ENCODE peak calls at places on chromosome 11, in five cellular contexts. One of them, this sample, is unnamed.
A peak's percentile ranks its signal among the peaks of the same experiment; 100 is the strongest.

GRCh38 chr11:12765428-12765827 is 91.2 kb downstream of the TEAD1 start:
- DNase-seq in type B pancreatic cell: no peak
- DNase-seq in GM20000: no peak
- DNase-seq in esophagus muscularis mucosa: no peak
- DNase-seq in H1: no peak
- DNase-seq in this sample: no peak

GRCh38 chr11:64352099-64353005 is 6.6 kb upstream of the RPS6KA4 start:
- DNase-seq in H1: no peak
- DNase-seq in esophagus muscularis mucosa: no peak
- DNase-seq in GM20000: no peak
- DNase-seq in type B pancreatic cell: no peak
- DNase-seq in this sample: no peak

GRCh38 chr11:19558189-19558986 is 154.2 kb upstream of the NAV2 start:
- DNase-seq in esophagus muscularis mucosa: no peak
- DNase-seq in H1: no peak
- DNase-seq in type B pancreatic cell: no peak
- DNase-seq in GM20000: no peak
- DNase-seq in this sample: no peak

GRCh38 chr11:624705-625635 is at the start of gene CDHR5:
- DNase-seq in type B pancreatic cell: no peak
- DNase-seq in H1: no peak
- DNase-seq in GM20000: no peak
- DNase-seq in esophagus muscularis mucosa: no peak
- DNase-seq in this sample: no peak

GRCh38 chr11:72771507-72771906 is 19.3 kb upstream of the ARAP1 start:
- DNase-seq in type B pancreatic cell: no peak
- DNase-seq in H1: no peak
- DNase-seq in GM20000: no peak
- DNase-seq in esophagus muscularis mucosa: no peak
- DNase-seq in this sample: no peak

GRCh38 chr11:117946196-117946841 is 17.1 kb upstream of the TMPRSS13 start:
- DNase-seq in type B pancreatic cell: no peak
- DNase-seq in H1: no peak
- DNase-seq in esophagus muscularis mucosa: no peak
- DNase-seq in GM20000: no peak
- DNase-seq in this sample: peak; percentile 60

GRCh38 chr11:129273944-129274343 is 81.8 kb upstream of the ARHGAP32 start:
- DNase-seq in H1: no peak
- DNase-seq in type B pancreatic cell: no peak
- DNase-seq in esophagus muscularis mucosa: no peak
- DNase-seq in GM20000: no peak
- DNase-seq in this sample: no peak

GRCh38 chr11:111352235-111352746 is 26.8 kb downstream of the POU2AF1 start:
- DNase-seq in H1: no peak
- DNase-seq in type B pancreatic cell: no peak
- DNase-seq in GM20000: no peak
- DNase-seq in esophagus muscularis mucosa: peak; percentile 34
- DNase-seq in this sample: no peak

GRCh38 chr11:118933486-118933885 is 7.8 kb upstream of the BCL9L start:
- DNase-seq in H1: no peak
- DNase-seq in GM20000: no peak
- DNase-seq in esophagus muscularis mucosa: no peak
- DNase-seq in type B pancreatic cell: no peak
- DNase-seq in this sample: no peak

GRCh38 chr11:12469451-12469850 is 92.1 kb downstream of the PARVA start:
- DNase-seq in GM20000: no peak
- DNase-seq in H1: no peak
- DNase-seq in esophagus muscularis mucosa: peak; percentile 79
- DNase-seq in type B pancreatic cell: no peak
- DNase-seq in this sample: no peak

GRCh38 chr11:3949132-3949531 is 93.7 kb downstream of the STIM1 start:
- DNase-seq in H1: no peak
- DNase-seq in GM20000: no peak
- DNase-seq in type B pancreatic cell: no peak
- DNase-seq in esophagus muscularis mucosa: no peak
- DNase-seq in this sample: no peak

GRCh38 chr11:71372693-71373657 is 75.2 kb downstream of the DHCR7 start:
- DNase-seq in H1: no peak
- DNase-seq in type B pancreatic cell: no peak
- DNase-seq in esophagus muscularis mucosa: no peak
- DNase-seq in GM20000: no peak
- DNase-seq in this sample: no peak

GRCh38 chr11:129853508-129854228 is 38.0 kb downstream of the TMEM45B start:
- DNase-seq in GM20000: no peak
- DNase-seq in H1: no peak
- DNase-seq in esophagus muscularis mucosa: no peak
- DNase-seq in type B pancreatic cell: no peak
- DNase-seq in this sample: no peak

GRCh38 chr11:68008381-68009337 is 1.5 kb upstream of the ALDH3B1 start:
- DNase-seq in GM20000: no peak
- DNase-seq in esophagus muscularis mucosa: no peak
- DNase-seq in type B pancreatic cell: no peak
- DNase-seq in H1: no peak
- DNase-seq in this sample: no peak

GRCh38 chr11:120706257-120706656 is 194.7 kb downstream of the GRIK4 start:
- DNase-seq in GM20000: no peak
- DNase-seq in esophagus muscularis mucosa: no peak
- DNase-seq in type B pancreatic cell: no peak
- DNase-seq in H1: no peak
- DNase-seq in this sample: no peak

GRCh38 chr11:118078972-118079411 is 2.1 kb downstream of the TMPRSS4 start:
- DNase-seq in esophagus muscularis mucosa: no peak
- DNase-seq in H1: no peak
- DNase-seq in type B pancreatic cell: no peak
- DNase-seq in GM20000: no peak
- DNase-seq in this sample: no peak

GRCh38 chr11:64238076-64238475 is 2.8 kb upstream of the FKBP2 start:
- DNase-seq in esophagus muscularis mucosa: no peak
- DNase-seq in type B pancreatic cell: no peak
- DNase-seq in H1: no peak
- DNase-seq in GM20000: no peak
- DNase-seq in this sample: no peak

GRCh38 chr11:83970061-83970671 is 684.0 kb upstream of the CCDC90B start:
- DNase-seq in type B pancreatic cell: no peak
- DNase-seq in GM20000: no peak
- DNase-seq in H1: no peak
- DNase-seq in esophagus muscularis mucosa: no peak
- DNase-seq in this sample: no peak

GRCh38 chr11:48093795-48094642 is 113.7 kb downstream of the PTPRJ start:
- DNase-seq in type B pancreatic cell: peak; percentile 6
- DNase-seq in esophagus muscularis mucosa: peak; percentile 68
- DNase-seq in H1: peak; percentile 8
- DNase-seq in GM20000: peak; percentile 34
- DNase-seq in this sample: peak; percentile 21

GRCh38 chr11:36214484-36214883 is 74.7 kb downstream of the COMMD9 start:
- DNase-seq in type B pancreatic cell: no peak
- DNase-seq in esophagus muscularis mucosa: no peak
- DNase-seq in GM20000: no peak
- DNase-seq in H1: no peak
- DNase-seq in this sample: no peak

GRCh38 chr11:117392979-117393378 is 65.3 kb downstream of the CEP164 start:
- DNase-seq in type B pancreatic cell: no peak
- DNase-seq in esophagus muscularis mucosa: no peak
- DNase-seq in H1: no peak
- DNase-seq in GM20000: no peak
- DNase-seq in this sample: no peak

GRCh38 chr11:45917286-45917622 is 423 bp downstream of the PEX16 start:
- DNase-seq in H1: no peak
- DNase-seq in type B pancreatic cell: no peak
- DNase-seq in GM20000: no peak
- DNase-seq in esophagus muscularis mucosa: no peak
- DNase-seq in this sample: no peak

GRCh38 chr11:118652681-118653181 is 26.7 kb downstream of the TREH start:
- DNase-seq in H1: no peak
- DNase-seq in GM20000: no peak
- DNase-seq in type B pancreatic cell: no peak
- DNase-seq in esophagus muscularis mucosa: no peak
- DNase-seq in this sample: no peak

GRCh38 chr11:2690596-2691354 is 9.0 kb downstream of the KCNQ1OT1 start:
- DNase-seq in GM20000: no peak
- DNase-seq in H1: no peak
- DNase-seq in esophagus muscularis mucosa: no peak
- DNase-seq in type B pancreatic cell: no peak
- DNase-seq in this sample: no peak

GRCh38 chr11:2693851-2694261 is 5.9 kb downstream of the KCNQ1OT1 start:
- DNase-seq in esophagus muscularis mucosa: no peak
- DNase-seq in H1: no peak
- DNase-seq in type B pancreatic cell: no peak
- DNase-seq in GM20000: no peak
- DNase-seq in this sample: no peak

GRCh38 chr11:2691355-2691761 is 8.4 kb downstream of the KCNQ1OT1 start:
- DNase-seq in type B pancreatic cell: no peak
- DNase-seq in esophagus muscularis mucosa: no peak
- DNase-seq in GM20000: no peak
- DNase-seq in H1: no peak
- DNase-seq in this sample: no peak

GRCh38 chr11:2693271-2693833 is 6.4 kb downstream of the KCNQ1OT1 start:
- DNase-seq in esophagus muscularis mucosa: no peak
- DNase-seq in type B pancreatic cell: no peak
- DNase-seq in H1: peak; percentile 91
- DNase-seq in GM20000: no peak
- DNase-seq in this sample: no peak

DNA sequence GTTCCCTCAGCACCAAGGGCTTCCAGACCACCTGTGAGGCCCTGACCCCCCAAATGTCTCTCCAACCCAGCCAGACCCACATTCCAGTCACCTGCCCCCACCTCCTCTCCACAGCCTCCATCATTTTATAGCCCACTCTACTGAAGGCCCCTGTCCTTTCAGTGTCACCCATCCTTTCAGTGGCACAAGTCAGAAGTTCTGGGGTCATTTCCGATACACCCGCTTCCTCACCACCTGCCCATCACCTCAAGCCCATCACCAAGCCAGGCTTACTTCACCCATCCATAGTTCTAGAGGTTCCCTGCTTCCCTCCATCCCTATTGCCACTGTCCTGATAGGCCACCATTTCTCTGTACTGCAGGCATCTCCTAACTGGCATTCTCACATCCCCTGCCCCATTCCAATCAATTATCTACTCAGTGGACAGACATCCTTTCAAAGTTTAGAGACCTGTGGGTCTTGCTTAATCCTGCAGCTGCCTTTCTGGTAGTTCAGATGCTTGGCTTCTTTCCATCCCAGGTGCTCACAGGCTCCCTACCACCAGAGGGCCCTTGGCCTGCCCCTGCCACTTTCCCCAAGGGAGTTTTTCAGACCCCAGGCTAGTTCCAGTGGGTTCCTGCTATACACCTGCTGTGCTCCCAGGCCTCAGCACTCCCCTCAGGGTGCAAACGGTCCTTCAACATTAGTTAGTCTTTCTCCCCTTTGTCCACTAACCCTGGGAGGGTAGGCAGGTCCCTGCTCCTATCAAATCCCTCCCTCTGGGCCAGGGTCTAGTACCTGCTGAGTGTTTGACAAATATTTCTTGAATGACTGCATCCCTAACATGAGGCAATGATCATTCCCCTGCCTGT is 7.6 kb downstream of the KCNQ1OT1 start:
- DNase-seq in esophagus muscularis mucosa: no peak
- DNase-seq in GM20000: no peak
- DNase-seq in H1: no peak
- DNase-seq in type B pancreatic cell: no peak
- DNase-seq in this sample: no peak
- TF ChIP-seq CTCF in esophagus muscularis mucosa: peak; percentile 45
- TF ChIP-seq CTCF in GM20000: peak; percentile 25
- TF ChIP-seq CTCF in H1: peak; percentile 67
- TF ChIP-seq CTCF in type B pancreatic cell: peak; percentile 62
- TF ChIP-seq CTCF in this sample: peak; percentile 18

DNA sequence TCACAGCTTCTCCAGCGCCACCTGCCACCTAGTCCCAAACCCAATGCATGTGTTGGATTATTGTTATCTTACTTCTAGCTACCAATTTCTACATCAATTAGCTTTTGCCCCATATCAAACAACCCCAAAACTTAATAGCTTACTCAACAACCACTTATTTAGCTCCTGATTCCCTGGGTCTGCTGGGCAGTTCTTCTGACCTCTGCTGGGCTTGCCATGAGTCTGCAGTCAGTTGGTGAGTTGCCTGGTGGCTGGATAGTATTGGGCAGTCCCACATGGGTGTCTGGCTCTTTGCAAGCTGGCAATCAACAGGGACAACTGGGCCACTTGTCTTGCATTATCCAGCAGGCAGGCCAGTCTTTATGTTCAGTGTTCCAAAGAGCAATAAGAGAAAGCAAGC is 13.6 kb upstream of the MS4A15 start:
- DNase-seq in H1: no peak
- DNase-seq in type B pancreatic cell: no peak
- DNase-seq in esophagus muscularis mucosa: no peak
- DNase-seq in GM20000: no peak
- DNase-seq in this sample: no peak
- TF ChIP-seq CTCF in H1: peak; percentile 46
- TF ChIP-seq CTCF in type B pancreatic cell: no peak
- TF ChIP-seq CTCF in esophagus muscularis mucosa: no peak
- TF ChIP-seq CTCF in GM20000: no peak
- TF ChIP-seq CTCF in this sample: no peak

GRCh38 chr11:112697779-112698178 is 263.4 kb upstream of the NCAM1 start:
- DNase-seq in type B pancreatic cell: no peak
- DNase-seq in esophagus muscularis mucosa: peak; percentile 47
- DNase-seq in H1: no peak
- DNase-seq in GM20000: no peak
- DNase-seq in this sample: no peak
- TF ChIP-seq CTCF in type B pancreatic cell: peak; percentile 63
- TF ChIP-seq CTCF in esophagus muscularis mucosa: no peak
- TF ChIP-seq CTCF in H1: no peak
- TF ChIP-seq CTCF in GM20000: no peak
- TF ChIP-seq CTCF in this sample: no peak

GRCh38 chr11:10838906-10839305 is 18.9 kb downstream of the ZBED5 start:
- DNase-seq in esophagus muscularis mucosa: no peak
- DNase-seq in H1: no peak
- DNase-seq in GM20000: no peak
- DNase-seq in type B pancreatic cell: no peak
- DNase-seq in this sample: no peak

GRCh38 chr11:10838083-10838482 is 19.8 kb downstream of the ZBED5 start:
- DNase-seq in H1: no peak
- DNase-seq in type B pancreatic cell: no peak
- DNase-seq in GM20000: no peak
- DNase-seq in esophagus muscularis mucosa: no peak
- DNase-seq in this sample: no peak
- TF ChIP-seq CTCF in H1: no peak
- TF ChIP-seq CTCF in type B pancreatic cell: no peak
- TF ChIP-seq CTCF in GM20000: no peak
- TF ChIP-seq CTCF in esophagus muscularis mucosa: no peak
- TF ChIP-seq CTCF in this sample: no peak

GRCh38 chr11:82818399-82819043 is 81.7 kb downstream of the PRCP start:
- DNase-seq in H1: no peak
- DNase-seq in GM20000: no peak
- DNase-seq in type B pancreatic cell: no peak
- DNase-seq in esophagus muscularis mucosa: no peak
- DNase-seq in this sample: no peak
- TF ChIP-seq CTCF in H1: peak; percentile 30
- TF ChIP-seq CTCF in GM20000: no peak
- TF ChIP-seq CTCF in type B pancreatic cell: no peak
- TF ChIP-seq CTCF in esophagus muscularis mucosa: no peak
- TF ChIP-seq CTCF in this sample: no peak